ENCODE peak calls at places on chromosomes 7 and 10, in four cellular contexts. One of them, this sample, is unnamed. For H3K36me3, the result is how much of the 10 kb centered on the place peaks cover.

GRCh38 chr7:129072410-129073063 is 17.6 kb upstream of the TNPO3 start:
- DNase-seq in heart right ventricle: no peak
- DNase-seq in transverse colon: no peak
- DNase-seq in Peyer's patch: no peak
- DNase-seq in this sample: no peak

GRCh38 chr10:69567920-69568319 is 5.3 kb downstream of the NEUROG3 start:
- DNase-seq in heart right ventricle: peak
- DNase-seq in transverse colon: peak
- DNase-seq in Peyer's patch: no peak
- DNase-seq in this sample: no peak

GRCh38 chr10:34494012-34494411 is 321.1 kb downstream of the PARD3 start:
- DNase-seq in heart right ventricle: no peak
- DNase-seq in transverse colon: no peak
- DNase-seq in Peyer's patch: no peak
- DNase-seq in this sample: no peak

GRCh38 chr10:110529596-110530011 is 31.9 kb downstream of the DUSP5 start:
- DNase-seq in heart right ventricle: no peak
- DNase-seq in transverse colon: no peak
- DNase-seq in Peyer's patch: no peak
- DNase-seq in this sample: peak

GRCh38 chr10:89426230-89426868 is 12.0 kb downstream of the IFIT5 start:
- DNase-seq in heart right ventricle: peak
- DNase-seq in transverse colon: no peak
- DNase-seq in Peyer's patch: no peak
- DNase-seq in this sample: no peak

GRCh38 chr7:128167316-128167691 is 73.8 kb upstream of the LEP start:
- DNase-seq in heart right ventricle: no peak
- DNase-seq in transverse colon: peak
- DNase-seq in Peyer's patch: no peak
- DNase-seq in this sample: no peak

GRCh38 chr7:128115326-128115820 is 84.1 kb upstream of the LRRC4 start:
- DNase-seq in heart right ventricle: no peak
- DNase-seq in transverse colon: no peak
- DNase-seq in Peyer's patch: peak
- DNase-seq in this sample: no peak

GRCh38 chr10:27742926-27743735 is 2.5 kb downstream of the MKX start:
- DNase-seq in heart right ventricle: no peak
- DNase-seq in transverse colon: peak
- DNase-seq in Peyer's patch: no peak
- DNase-seq in this sample: peak

GRCh38 chr7:37987732-37988131 is 67.3 kb downstream of the EPDR1 start:
- DNase-seq in heart right ventricle: no peak
- DNase-seq in transverse colon: peak
- DNase-seq in Peyer's patch: no peak
- DNase-seq in this sample: no peak

GRCh38 chr7:84055904-84056615 is 138.5 kb downstream of the SEMA3A start:
- DNase-seq in heart right ventricle: no peak
- DNase-seq in transverse colon: no peak
- DNase-seq in Peyer's patch: no peak
- DNase-seq in this sample: no peak

GRCh38 chr7:568681-569035 is 49.0 kb upstream of the PDGFA start:
- DNase-seq in heart right ventricle: peak
- DNase-seq in transverse colon: no peak
- DNase-seq in Peyer's patch: no peak
- DNase-seq in this sample: no peak

GRCh38 chr10:77873558-77874380 is 52.8 kb downstream of the DLG5 start:
- DNase-seq in heart right ventricle: no peak
- DNase-seq in transverse colon: peak
- DNase-seq in Peyer's patch: peak
- DNase-seq in this sample: peak

GRCh38 chr10:11861341-11861740 is 38.2 kb downstream of the PROSER2 start:
- DNase-seq in heart right ventricle: no peak
- DNase-seq in transverse colon: no peak
- DNase-seq in Peyer's patch: no peak
- DNase-seq in this sample: no peak

GRCh38 chr10:6148251-6148691 is 54.5 kb upstream of the PFKFB3 start:
- DNase-seq in heart right ventricle: no peak
- DNase-seq in transverse colon: peak
- DNase-seq in Peyer's patch: peak
- DNase-seq in this sample: no peak

GRCh38 chr10:93815304-93816091 is 57.8 kb downstream of the LGI1 start:
- DNase-seq in heart right ventricle: no peak
- DNase-seq in transverse colon: no peak
- DNase-seq in Peyer's patch: no peak
- DNase-seq in this sample: no peak

GRCh38 chr10:97842658-97843295 is 6.9 kb upstream of the GOLGA7B start:
- DNase-seq in heart right ventricle: no peak
- DNase-seq in transverse colon: no peak
- DNase-seq in Peyer's patch: no peak
- DNase-seq in this sample: no peak

DNA sequence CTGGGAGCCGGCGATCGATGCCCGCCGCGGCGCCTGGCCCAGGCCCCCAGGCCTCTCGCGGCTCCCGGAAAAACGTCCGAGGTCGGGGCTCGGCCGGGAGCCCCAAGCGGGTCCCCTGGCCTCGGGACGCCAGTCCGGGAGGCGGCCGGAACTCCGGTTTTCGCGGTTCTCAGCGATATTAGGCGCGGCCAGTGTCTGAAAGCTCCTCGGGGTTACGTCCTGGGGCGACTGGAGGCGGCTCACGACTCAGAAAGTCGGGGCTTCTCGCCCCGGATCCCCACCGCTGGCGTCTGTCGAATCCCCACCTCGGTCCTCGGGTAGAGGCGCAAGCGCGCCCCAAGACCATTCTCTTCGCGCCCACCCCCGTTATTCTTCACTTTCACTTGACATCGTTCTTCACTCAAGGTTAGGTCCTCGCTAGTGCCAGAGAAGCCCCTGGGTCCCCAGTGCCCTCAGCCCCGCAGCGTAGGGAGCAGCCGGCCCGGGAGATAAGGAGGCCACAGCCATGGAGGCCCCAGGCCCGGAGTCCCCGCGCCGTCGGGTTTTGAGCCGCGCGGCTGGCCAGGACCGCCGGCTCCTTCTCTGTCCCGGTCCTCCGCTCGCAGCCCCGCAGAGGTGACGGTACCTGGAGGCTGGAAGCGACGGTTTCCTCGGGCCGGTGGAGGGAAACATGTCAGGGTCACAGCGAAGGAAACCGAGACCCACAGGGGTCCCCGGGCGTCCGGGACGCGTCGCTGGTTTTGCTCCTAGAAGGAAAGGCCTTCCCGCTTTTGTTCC is 35.2 kb upstream of the EBLN1 start:
- DNase-seq in heart right ventricle: peak
- DNase-seq in transverse colon: peak
- DNase-seq in Peyer's patch: peak
- DNase-seq in this sample: peak
- H3K4me3 ChIP-seq in heart right ventricle: peak
- H3K4me3 ChIP-seq in transverse colon: peak
- H3K4me3 ChIP-seq in Peyer's patch: peak
- H3K4me3 ChIP-seq in this sample: peak

DNA sequence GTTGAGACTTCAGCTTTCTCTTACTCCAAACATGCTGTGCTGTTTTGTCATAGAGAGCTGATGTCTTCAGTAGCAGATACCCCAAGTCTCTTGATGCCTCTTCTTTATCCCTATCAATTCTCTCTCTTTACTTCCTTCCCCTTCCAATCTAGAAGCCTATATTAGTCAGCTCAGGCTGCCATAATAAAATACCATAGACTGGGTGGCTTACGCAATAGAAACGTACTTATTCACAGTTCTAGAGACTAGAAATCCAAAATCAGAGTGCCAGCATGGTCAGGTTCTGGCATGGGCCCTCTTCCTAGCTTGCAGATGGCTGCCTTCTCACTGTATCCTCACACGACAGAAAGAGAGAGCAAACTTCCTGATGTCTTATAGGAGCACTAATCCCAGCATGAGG is 9.0 kb upstream of the GARS1 start:
- DNase-seq in heart right ventricle: no peak
- DNase-seq in transverse colon: no peak
- DNase-seq in Peyer's patch: no peak
- DNase-seq in this sample: no peak
- H3K36me3 ChIP-seq in heart right ventricle: half or more
- H3K36me3 ChIP-seq in transverse colon: under half
- H3K36me3 ChIP-seq in Peyer's patch: under half
- H3K36me3 ChIP-seq in this sample: under half

DNA sequence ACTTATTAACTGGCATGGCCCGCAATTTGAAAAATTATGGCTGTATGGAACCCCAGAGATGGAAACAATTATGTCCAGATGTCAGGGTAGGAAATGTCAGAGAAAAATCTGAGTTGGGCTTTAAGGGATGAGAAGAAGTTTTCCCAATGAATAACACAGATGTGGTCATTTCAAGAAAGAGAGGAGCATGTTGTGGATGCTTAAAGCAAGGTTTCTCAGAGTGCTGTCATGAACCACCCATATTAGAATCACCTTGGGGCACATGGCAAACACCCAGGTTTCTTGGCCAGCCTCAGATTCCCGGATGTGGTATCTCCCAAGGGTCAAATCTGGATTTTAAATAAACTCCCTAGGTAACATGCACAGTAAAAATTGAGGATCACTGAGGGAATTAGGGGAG is 43.6 kb downstream of the LAMB4 start:
- DNase-seq in heart right ventricle: no peak
- DNase-seq in transverse colon: no peak
- DNase-seq in Peyer's patch: no peak
- DNase-seq in this sample: no peak
- TF ChIP-seq CTCF in heart right ventricle: no peak
- TF ChIP-seq CTCF in transverse colon: no peak
- TF ChIP-seq CTCF in Peyer's patch: no peak
- TF ChIP-seq CTCF in this sample: no peak

GRCh38 chr7:123725586-123726171 is 23.1 kb downstream of the WASL start:
- DNase-seq in heart right ventricle: no peak
- DNase-seq in transverse colon: no peak
- DNase-seq in Peyer's patch: no peak
- DNase-seq in this sample: no peak

GRCh38 chr7:123723913-123724312 is 24.9 kb downstream of the WASL start:
- DNase-seq in heart right ventricle: no peak
- DNase-seq in transverse colon: no peak
- DNase-seq in Peyer's patch: no peak
- DNase-seq in this sample: no peak

GRCh38 chr7:123724725-123725381 is 23.9 kb downstream of the WASL start:
- DNase-seq in heart right ventricle: no peak
- DNase-seq in transverse colon: no peak
- DNase-seq in Peyer's patch: no peak
- DNase-seq in this sample: no peak

GRCh38 chr7:123729217-123729578 is 19.6 kb downstream of the WASL start:
- DNase-seq in heart right ventricle: no peak
- DNase-seq in transverse colon: no peak
- DNase-seq in Peyer's patch: no peak
- DNase-seq in this sample: no peak

DNA sequence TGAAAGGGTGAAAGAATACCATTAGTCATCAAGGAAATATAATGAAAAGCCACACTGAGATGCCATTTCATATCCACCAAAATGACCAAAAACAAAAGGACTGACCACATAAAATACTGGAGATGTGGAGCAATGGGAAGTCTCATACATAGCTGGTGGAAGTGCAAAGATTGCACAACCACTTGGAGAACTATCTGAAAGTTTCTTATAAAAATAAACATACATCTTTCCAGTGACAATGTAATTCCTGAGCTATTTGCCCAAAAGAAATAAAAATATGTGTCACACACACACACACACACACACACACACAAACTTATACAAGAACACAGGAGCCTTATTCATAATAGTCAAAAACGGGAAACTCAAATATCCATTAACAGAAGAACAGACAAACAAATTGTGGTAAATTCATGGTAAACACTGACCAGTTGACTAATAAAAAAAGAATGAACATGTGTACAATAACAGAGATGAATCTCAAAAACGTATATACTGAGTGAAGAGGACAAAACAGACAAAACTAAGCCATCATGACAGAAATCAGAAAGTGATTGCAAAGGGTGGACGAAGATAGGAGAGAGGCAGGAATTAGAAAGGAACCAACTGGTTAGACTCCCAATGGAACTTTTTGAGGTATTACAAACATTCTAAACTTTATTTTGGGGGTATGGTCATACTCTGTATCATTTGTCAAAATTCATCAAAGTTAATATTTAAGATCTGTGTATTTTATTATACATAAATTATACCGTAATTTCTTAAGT is 21.5 kb downstream of the WASL start:
- DNase-seq in heart right ventricle: no peak
- DNase-seq in transverse colon: no peak
- DNase-seq in Peyer's patch: no peak
- DNase-seq in this sample: no peak
- H3K4me3 ChIP-seq in heart right ventricle: no peak
- H3K4me3 ChIP-seq in transverse colon: no peak
- H3K4me3 ChIP-seq in Peyer's patch: no peak
- H3K4me3 ChIP-seq in this sample: no peak

GRCh38 chr7:1590887-1591286 is 21.1 kb upstream of the PSMG3 start:
- DNase-seq in heart right ventricle: no peak
- DNase-seq in transverse colon: no peak
- DNase-seq in Peyer's patch: no peak
- DNase-seq in this sample: no peak

GRCh38 chr7:1591876-1592275 is 22.0 kb upstream of the PSMG3 start:
- DNase-seq in heart right ventricle: no peak
- DNase-seq in transverse colon: no peak
- DNase-seq in Peyer's patch: no peak
- DNase-seq in this sample: no peak

GRCh38 chr7:1591396-1591795 is 21.6 kb upstream of the PSMG3 start:
- DNase-seq in heart right ventricle: no peak
- DNase-seq in transverse colon: no peak
- DNase-seq in Peyer's patch: no peak
- DNase-seq in this sample: no peak

GRCh38 chr7:1593091-1593866 is 23.4 kb upstream of the PSMG3 start:
- DNase-seq in heart right ventricle: no peak
- DNase-seq in transverse colon: no peak
- DNase-seq in Peyer's patch: no peak
- DNase-seq in this sample: no peak

DNA sequence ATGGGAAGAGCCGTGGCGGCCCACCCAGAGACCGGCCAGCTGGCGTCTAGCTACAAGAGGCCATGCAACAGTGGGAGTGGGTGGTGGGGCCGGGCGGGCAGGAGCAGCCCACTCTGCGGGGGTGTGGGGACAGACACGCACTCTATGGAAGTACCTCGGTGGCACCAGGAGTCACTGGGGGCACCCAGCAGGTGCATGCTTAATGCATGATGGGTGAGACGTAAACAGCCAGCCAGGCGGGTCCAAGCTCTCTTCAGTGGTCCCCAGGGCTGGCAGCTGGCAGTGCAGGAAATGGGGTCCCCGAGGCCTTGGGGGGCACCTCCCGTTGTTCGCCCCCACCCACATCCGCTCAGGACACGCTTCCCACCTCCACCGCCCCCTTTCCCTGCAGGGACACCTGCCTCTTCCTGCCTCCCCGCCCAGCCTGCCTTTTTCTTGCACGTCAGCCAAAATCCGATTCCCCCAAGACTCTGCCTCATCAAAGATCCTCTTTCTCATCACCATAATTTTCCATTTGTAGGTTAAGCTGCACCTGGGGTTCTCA is 22.5 kb upstream of the PSMG3 start:
- DNase-seq in heart right ventricle: no peak
- DNase-seq in transverse colon: no peak
- DNase-seq in Peyer's patch: no peak
- DNase-seq in this sample: no peak
- H3K36me3 ChIP-seq in heart right ventricle: under half
- H3K36me3 ChIP-seq in transverse colon: under half
- H3K36me3 ChIP-seq in Peyer's patch: under half
- H3K36me3 ChIP-seq in this sample: under half